ENCODE peak calls at places on chromosome 19, in six cellular contexts. One of them, this sample, is unnamed.

GRCh38 chr19:58551577-58552471 is 3.1 kb downstream of the CHMP2A start:
- DNase-seq in iPS DF 6.9: no peak
- DNase-seq in T-helper 9 cell: no peak
- DNase-seq in non-pigmented ciliary epithelial cell: no peak
- DNase-seq in fibroblast of pulmonary artery: no peak
- DNase-seq in iris pigment epithelial cell: no peak
- DNase-seq in this sample: no peak

GRCh38 chr19:19650331-19650730 is 6.9 kb upstream of the GMIP start:
- DNase-seq in iPS DF 6.9: no peak
- DNase-seq in T-helper 9 cell: no peak
- DNase-seq in fibroblast of pulmonary artery: no peak
- DNase-seq in iris pigment epithelial cell: no peak
- DNase-seq in non-pigmented ciliary epithelial cell: no peak
- DNase-seq in this sample: no peak

GRCh38 chr19:7685546-7686445 is 5.2 kb downstream of the TRAPPC5 start:
- DNase-seq in non-pigmented ciliary epithelial cell: no peak
- DNase-seq in T-helper 9 cell: no peak
- DNase-seq in iPS DF 6.9: no peak
- DNase-seq in fibroblast of pulmonary artery: no peak
- DNase-seq in iris pigment epithelial cell: no peak
- DNase-seq in this sample: no peak

GRCh38 chr19:12692960-12693359 is 3.5 kb downstream of the FBXW9 start:
- DNase-seq in iris pigment epithelial cell: no peak
- DNase-seq in T-helper 9 cell: no peak
- DNase-seq in non-pigmented ciliary epithelial cell: no peak
- DNase-seq in iPS DF 6.9: no peak
- DNase-seq in fibroblast of pulmonary artery: no peak
- DNase-seq in this sample: no peak

GRCh38 chr19:41264581-41265375 is 606 bp downstream of the HNRNPUL1 start:
- DNase-seq in T-helper 9 cell: peak
- DNase-seq in fibroblast of pulmonary artery: peak
- DNase-seq in non-pigmented ciliary epithelial cell: no peak
- DNase-seq in iris pigment epithelial cell: peak
- DNase-seq in iPS DF 6.9: no peak
- DNase-seq in this sample: peak

GRCh38 chr19:42363614-42364346 is 26.3 kb downstream of the CNFN start:
- DNase-seq in fibroblast of pulmonary artery: no peak
- DNase-seq in iris pigment epithelial cell: no peak
- DNase-seq in non-pigmented ciliary epithelial cell: no peak
- DNase-seq in T-helper 9 cell: no peak
- DNase-seq in iPS DF 6.9: no peak
- DNase-seq in this sample: no peak

GRCh38 chr19:1183543-1184172 is 9.6 kb upstream of the SBNO2 start:
- DNase-seq in iPS DF 6.9: no peak
- DNase-seq in iris pigment epithelial cell: peak
- DNase-seq in T-helper 9 cell: no peak
- DNase-seq in fibroblast of pulmonary artery: no peak
- DNase-seq in non-pigmented ciliary epithelial cell: no peak
- DNase-seq in this sample: no peak

GRCh38 chr19:46955114-46955812 is 64.4 kb upstream of the NPAS1 start:
- DNase-seq in T-helper 9 cell: peak
- DNase-seq in iPS DF 6.9: no peak
- DNase-seq in non-pigmented ciliary epithelial cell: no peak
- DNase-seq in fibroblast of pulmonary artery: peak
- DNase-seq in iris pigment epithelial cell: peak
- DNase-seq in this sample: peak

GRCh38 chr19:1861599-1862031 is 1.8 kb downstream of the KLF16 start:
- DNase-seq in fibroblast of pulmonary artery: no peak
- DNase-seq in iris pigment epithelial cell: peak
- DNase-seq in T-helper 9 cell: no peak
- DNase-seq in iPS DF 6.9: no peak
- DNase-seq in non-pigmented ciliary epithelial cell: no peak
- DNase-seq in this sample: no peak

GRCh38 chr19:54523403-54523802 is 20.8 kb downstream of the LAIR2 start:
- DNase-seq in non-pigmented ciliary epithelial cell: peak
- DNase-seq in iris pigment epithelial cell: peak
- DNase-seq in T-helper 9 cell: no peak
- DNase-seq in fibroblast of pulmonary artery: peak
- DNase-seq in iPS DF 6.9: no peak
- DNase-seq in this sample: no peak

GRCh38 chr19:45809643-45810159 is 5.4 kb downstream of the RSPH6A start:
- DNase-seq in T-helper 9 cell: no peak
- DNase-seq in iPS DF 6.9: no peak
- DNase-seq in iris pigment epithelial cell: peak
- DNase-seq in non-pigmented ciliary epithelial cell: peak
- DNase-seq in fibroblast of pulmonary artery: peak
- DNase-seq in this sample: no peak

This sample was measured in effector CD4-positive, alpha-beta T cell.